ENCODE peak calls at places on chromosomes 4 and X, in nine cellular contexts. P is fibroblast of lung, L is AG09309, G is cardiac muscle cell, B is uterus, U is GM10248, Q is neural progenitor cell, A is mammary epithelial cell, Y is AG10803. F is an unnamed sample.

GRCh38 chr4:73742776-73743175 is 2.4 kb downstream of the CXCL8 start:
- DNase-seq in P (no peak), L (no peak), G (no peak), B (no peak), U (no peak), Q (no peak), A (peak; percentile 46), Y (no peak), F (no peak)

GRCh38 chrX:107563851-107564250 is 64.5 kb upstream of the PRPS1 start:
- DNase-seq in P (no peak), L (no peak), G (no peak), B (no peak), U (no peak), Q (no peak), A (no peak), Y (no peak), F (no peak)

GRCh38 chr4:188107931-188108843 is 1.2 kb downstream of the TRIML2 start:
- DNase-seq in P (peak; percentile 1), L (no peak), G (no peak), B (no peak), U (no peak), Q (peak; percentile 19), A (peak; percentile 87), Y (peak; percentile 12), F (no peak)

GRCh38 chr4:3422241-3422801 is 19.4 kb upstream of the HGFAC start:
- DNase-seq in P (no peak), L (no peak), G (no peak), B (no peak), U (no peak), Q (no peak), A (no peak), Y (no peak), F (no peak)

GRCh38 chr4:139816856-139817255 is 151.2 kb downstream of the MGST2 start:
- DNase-seq in P (no peak), L (no peak), G (no peak), B (no peak), U (no peak), Q (no peak), A (no peak), Y (no peak), F (no peak)

GRCh38 chrX:130719399-130719798 is 183.6 kb downstream of the ENOX2 start:
- DNase-seq in P (no peak), L (no peak), G (no peak), B (no peak), U (no peak), Q (peak; percentile 31), A (no peak), Y (no peak), F (no peak)

GRCh38 chr4:6633091-6633906 is 7.2 kb upstream of the MRFAP1 start:
- DNase-seq in P (no peak), L (no peak), G (no peak), B (no peak), U (no peak), Q (peak; percentile 47), A (no peak), Y (peak; percentile 63), F (peak; percentile 36)

GRCh38 chr4:98939892-98940298 is 11.0 kb upstream of the EIF4E start:
- DNase-seq in P (peak; percentile 65), L (no peak), G (peak; percentile 68), B (peak; percentile 18), U (peak; percentile 21), Q (peak; percentile 64), A (peak; percentile 49), Y (peak; percentile 74), F (no peak)

GRCh38 chr4:185566972-185567749 is 31.9 kb upstream of the PDLIM3 start:
- DNase-seq in P (peak; percentile 87), L (no peak), G (peak; percentile 53), B (peak; percentile 79), U (no peak), Q (no peak), A (no peak), Y (peak; percentile 81), F (no peak)

GRCh38 chr4:81030617-81031388 is at the start of gene BMP3:
- DNase-seq in P (peak; percentile 35), L (no peak), G (peak; percentile 50), B (no peak), U (no peak), Q (peak; percentile 74), A (peak; percentile 25), Y (peak; percentile 26), F (peak; percentile 86)

GRCh38 chr4:40626183-40626990 is 3.3 kb downstream of the RBM47 start:
- DNase-seq in P (peak; percentile 60), L (no peak), G (no peak), B (no peak), U (no peak), Q (peak; percentile 14), A (no peak), Y (no peak), F (no peak)

GRCh38 chr4:40627540-40627939 is 2.1 kb downstream of the RBM47 start:
- DNase-seq in P (no peak), L (no peak), G (no peak), B (no peak), U (no peak), Q (no peak), A (no peak), Y (no peak), F (no peak)

GRCh38 chr4:40628888-40629287 is 776 bp downstream of the RBM47 start:
- DNase-seq in P (no peak), L (no peak), G (no peak), B (no peak), U (no peak), Q (no peak), A (no peak), Y (no peak), F (no peak)

GRCh38 chr4:40630335-40631021 is 814 bp upstream of the RBM47 start:
- DNase-seq in P (no peak), L (no peak), G (peak; percentile 45), B (peak; percentile 16), U (peak; percentile 70), Q (peak; percentile 63), A (no peak), Y (no peak), F (no peak)

DNA sequence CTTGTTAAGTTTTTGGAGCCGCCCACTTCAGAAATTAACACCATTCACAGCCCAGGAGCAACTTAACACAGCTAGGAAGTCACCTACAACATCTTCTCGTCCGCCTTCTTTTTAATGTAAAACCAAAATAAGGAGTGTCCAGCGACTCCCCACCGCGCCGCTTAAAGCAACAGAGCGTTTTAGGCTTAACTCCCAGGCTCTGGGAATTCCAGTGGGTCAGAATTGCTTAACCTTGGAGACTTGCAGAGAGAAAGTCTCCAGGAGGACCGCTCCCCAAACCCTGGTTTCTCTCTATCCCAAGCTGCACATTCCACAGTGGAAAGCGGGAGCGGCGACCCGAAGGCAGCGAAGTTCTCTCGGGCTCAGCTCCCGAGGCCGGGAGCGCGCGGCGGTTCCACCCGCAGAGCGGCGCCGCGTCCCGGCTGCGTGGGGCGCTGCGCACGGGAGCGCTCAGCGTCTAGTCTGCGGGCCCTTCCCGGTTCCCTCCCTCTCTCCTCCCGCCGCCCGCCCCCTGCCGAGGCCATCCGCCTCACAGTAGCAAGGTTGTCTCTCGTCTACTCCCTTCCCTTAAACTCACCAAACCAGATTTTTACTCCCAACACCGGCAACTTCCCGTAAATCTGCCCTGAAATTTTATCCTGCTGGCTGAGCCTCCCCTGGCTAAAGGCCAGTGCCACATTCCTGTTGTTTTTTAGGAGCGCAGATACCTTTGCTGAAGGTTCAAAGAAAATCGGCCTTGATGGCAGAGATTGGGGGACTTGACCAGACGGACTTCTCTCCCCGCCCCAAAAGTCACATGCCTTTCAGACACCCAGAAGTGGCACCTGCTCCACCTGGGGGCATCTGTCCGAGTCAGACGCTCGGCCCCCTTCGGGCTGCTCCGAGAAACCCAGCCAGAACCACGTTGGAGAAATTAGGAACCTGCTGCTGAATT is at the start of gene RBM47:
- DNase-seq in P (peak; percentile 60), L (no peak), G (peak; percentile 61), B (peak; percentile 14), U (peak; percentile 60), Q (peak; percentile 78), A (peak; percentile 78), Y (peak; percentile 59), F (no peak)
- TF ChIP-seq CTCF in P (peak; percentile 1), L (no peak), G (peak; percentile 23), B (no peak), U (peak; percentile 26), Q (peak; percentile 11), A (no peak), Y (peak; percentile 8), F (peak; percentile 54)

GRCh38 chr4:33722254-33722653 is 2522.1 kb downstream of the ARAP2 start:
- DNase-seq in P (peak; percentile 18), L (peak; percentile 64), G (no peak), B (no peak), U (no peak), Q (no peak), A (no peak), Y (peak; percentile 87), F (no peak)

GRCh38 chr4:33725861-33726260 is 2518.5 kb downstream of the ARAP2 start:
- DNase-seq in P (no peak), L (no peak), G (no peak), B (no peak), U (no peak), Q (no peak), A (no peak), Y (no peak), F (no peak)

GRCh38 chr4:33724685-33725084 is 2519.6 kb downstream of the ARAP2 start:
- DNase-seq in P (peak; percentile 27), L (no peak), G (no peak), B (no peak), U (no peak), Q (no peak), A (no peak), Y (no peak), F (no peak)

GRCh38 chr4:33722800-33723511 is 2521.4 kb downstream of the ARAP2 start:
- DNase-seq in P (peak; percentile 9), L (no peak), G (no peak), B (no peak), U (no peak), Q (no peak), A (no peak), Y (peak; percentile 38), F (no peak)
- TF ChIP-seq CTCF in P (peak; percentile 52), L (peak; percentile 37), G (peak; percentile 54), B (no peak), U (no peak), Q (no peak), A (no peak), Y (peak; percentile 46), F (no peak)

GRCh38 chr4:10312568-10312967 is 144.7 kb downstream of the ZNF518B start:
- DNase-seq in P (no peak), L (no peak), G (no peak), B (no peak), U (no peak), Q (no peak), A (no peak), Y (no peak), F (no peak)
- TF ChIP-seq CTCF in P (no peak), L (no peak), G (no peak), B (no peak), U (no peak), Q (no peak), A (no peak), Y (no peak), F (no peak)

DNA sequence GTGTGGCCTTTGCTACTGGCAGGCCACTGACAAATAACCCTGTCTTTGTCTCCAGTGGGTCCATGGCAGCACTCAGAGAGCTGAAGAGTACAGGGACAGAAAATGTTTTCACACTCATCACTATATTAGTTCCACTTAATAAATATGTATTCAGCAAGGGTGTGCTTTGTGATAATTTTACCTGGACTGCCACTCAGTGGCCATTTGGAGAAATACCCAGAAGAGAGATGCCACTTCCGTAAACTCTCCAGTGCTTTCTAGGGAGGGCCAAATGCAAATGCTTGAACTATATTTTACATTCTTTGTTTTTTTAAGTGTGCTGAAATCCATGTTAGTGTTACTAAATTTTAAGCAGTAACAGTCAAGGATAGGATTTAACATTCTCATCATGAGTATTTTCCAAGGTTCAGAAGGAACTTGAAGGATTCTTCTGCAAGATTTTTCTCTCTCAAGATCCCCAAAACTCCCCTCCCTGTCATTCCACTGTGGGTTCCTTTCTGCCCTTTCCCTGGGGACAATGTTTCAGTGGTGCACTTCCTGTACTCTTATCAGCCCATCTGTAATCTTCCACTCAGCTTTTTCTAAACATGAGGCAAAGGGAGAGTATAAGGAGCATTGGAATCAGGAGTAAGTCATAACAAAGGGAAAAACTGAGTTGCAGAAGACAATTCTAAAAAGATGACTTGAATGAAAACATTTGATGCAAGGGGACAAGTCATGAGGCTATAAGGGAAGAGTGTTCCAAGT is 46.0 kb downstream of the TFDP3 start:
- DNase-seq in P (no peak), L (no peak), G (peak; percentile 41), B (no peak), U (no peak), Q (peak; percentile 16), A (peak; percentile 20), Y (no peak), F (no peak)
- TF ChIP-seq CTCF in P (peak; percentile 30), L (peak; percentile 15), G (peak; percentile 18), B (peak; percentile 31), U (no peak), Q (peak; percentile 61), A (peak; percentile 63), Y (no peak), F (peak; percentile 90)

F was measured in chondrocyte.